ENCODE peak calls at places on chromosomes 7 and 10, in ten cellular contexts. One of them, this sample, is unnamed. For H3K27me3, the result is how much of the 10 kb centered on the place peaks cover.

GRCh38 chr7:24050991-24051529 is 232.9 kb upstream of the NPY start:
- DNase-seq in GM23338: no peak
- DNase-seq in GM23248: no peak
- DNase-seq in brain microvascular endothelial cell: no peak
- DNase-seq in colonic mucosa: no peak
- DNase-seq in IMR-90: no peak
- DNase-seq in neural progenitor cell: no peak
- DNase-seq in AG04450: no peak
- DNase-seq in cardiac muscle cell: no peak
- DNase-seq in right lobe of liver: no peak
- DNase-seq in this sample: no peak

GRCh38 chr10:2341298-2341697 is 604.0 kb upstream of the ADARB2 start:
- DNase-seq in GM23338: no peak
- DNase-seq in GM23248: no peak
- DNase-seq in brain microvascular endothelial cell: no peak
- DNase-seq in colonic mucosa: no peak
- DNase-seq in IMR-90: no peak
- DNase-seq in neural progenitor cell: peak
- DNase-seq in AG04450: no peak
- DNase-seq in cardiac muscle cell: no peak
- DNase-seq in right lobe of liver: no peak
- DNase-seq in this sample: no peak

GRCh38 chr10:43125881-43126731 is 12.1 kb upstream of the CSGALNACT2 start:
- DNase-seq in GM23338: no peak
- DNase-seq in GM23248: no peak
- DNase-seq in brain microvascular endothelial cell: no peak
- DNase-seq in colonic mucosa: peak
- DNase-seq in IMR-90: no peak
- DNase-seq in neural progenitor cell: no peak
- DNase-seq in AG04450: no peak
- DNase-seq in cardiac muscle cell: no peak
- DNase-seq in right lobe of liver: no peak
- DNase-seq in this sample: no peak

GRCh38 chr7:18036783-18037182 is 9.1 kb upstream of the PRPS1L1 start:
- DNase-seq in GM23338: no peak
- DNase-seq in GM23248: no peak
- DNase-seq in brain microvascular endothelial cell: no peak
- DNase-seq in colonic mucosa: no peak
- DNase-seq in IMR-90: no peak
- DNase-seq in neural progenitor cell: no peak
- DNase-seq in AG04450: no peak
- DNase-seq in cardiac muscle cell: no peak
- DNase-seq in right lobe of liver: no peak
- DNase-seq in this sample: no peak

GRCh38 chr7:12291870-12292269 is 80.8 kb downstream of the TMEM106B start:
- DNase-seq in GM23338: no peak
- DNase-seq in GM23248: peak
- DNase-seq in brain microvascular endothelial cell: no peak
- DNase-seq in colonic mucosa: no peak
- DNase-seq in IMR-90: peak
- DNase-seq in neural progenitor cell: no peak
- DNase-seq in AG04450: no peak
- DNase-seq in cardiac muscle cell: no peak
- DNase-seq in right lobe of liver: no peak
- DNase-seq in this sample: no peak

GRCh38 chr10:67036808-67037207 is 111.0 kb downstream of the LRRTM3 start:
- DNase-seq in GM23338: no peak
- DNase-seq in GM23248: no peak
- DNase-seq in brain microvascular endothelial cell: no peak
- DNase-seq in colonic mucosa: no peak
- DNase-seq in IMR-90: no peak
- DNase-seq in neural progenitor cell: no peak
- DNase-seq in AG04450: no peak
- DNase-seq in cardiac muscle cell: no peak
- DNase-seq in right lobe of liver: no peak
- DNase-seq in this sample: no peak

GRCh38 chr7:93515144-93515543 is 59.4 kb downstream of the CALCR start:
- DNase-seq in GM23338: no peak
- DNase-seq in GM23248: peak
- DNase-seq in brain microvascular endothelial cell: peak
- DNase-seq in colonic mucosa: no peak
- DNase-seq in IMR-90: no peak
- DNase-seq in neural progenitor cell: no peak
- DNase-seq in AG04450: no peak
- DNase-seq in cardiac muscle cell: peak
- DNase-seq in right lobe of liver: no peak
- DNase-seq in this sample: no peak

GRCh38 chr7:44262031-44262430 is 61.3 kb downstream of the YKT6 start:
- DNase-seq in GM23338: no peak
- DNase-seq in GM23248: no peak
- DNase-seq in brain microvascular endothelial cell: no peak
- DNase-seq in colonic mucosa: no peak
- DNase-seq in IMR-90: no peak
- DNase-seq in neural progenitor cell: no peak
- DNase-seq in AG04450: no peak
- DNase-seq in cardiac muscle cell: no peak
- DNase-seq in right lobe of liver: no peak
- DNase-seq in this sample: no peak

GRCh38 chr7:36686499-36686898 is 37.8 kb downstream of the AOAH start:
- DNase-seq in GM23338: no peak
- DNase-seq in GM23248: no peak
- DNase-seq in brain microvascular endothelial cell: peak
- DNase-seq in colonic mucosa: no peak
- DNase-seq in IMR-90: peak
- DNase-seq in neural progenitor cell: no peak
- DNase-seq in AG04450: no peak
- DNase-seq in cardiac muscle cell: peak
- DNase-seq in right lobe of liver: no peak
- DNase-seq in this sample: no peak

GRCh38 chr7:96179863-96180262 is 142.0 kb downstream of the SLC25A13 start:
- DNase-seq in GM23338: no peak
- DNase-seq in GM23248: no peak
- DNase-seq in brain microvascular endothelial cell: no peak
- DNase-seq in colonic mucosa: no peak
- DNase-seq in IMR-90: peak
- DNase-seq in neural progenitor cell: no peak
- DNase-seq in AG04450: no peak
- DNase-seq in cardiac muscle cell: peak
- DNase-seq in right lobe of liver: no peak
- DNase-seq in this sample: no peak

GRCh38 chr10:123582084-123582989 is 83.8 kb upstream of the GPR26 start:
- DNase-seq in GM23338: peak
- DNase-seq in GM23248: peak
- DNase-seq in brain microvascular endothelial cell: peak
- DNase-seq in colonic mucosa: peak
- DNase-seq in IMR-90: peak
- DNase-seq in neural progenitor cell: peak
- DNase-seq in AG04450: no peak
- DNase-seq in cardiac muscle cell: peak
- DNase-seq in right lobe of liver: peak
- DNase-seq in this sample: peak

GRCh38 chr10:13978844-13979227 is 351.9 kb downstream of the FRMD4A start:
- DNase-seq in GM23338: no peak
- DNase-seq in GM23248: no peak
- DNase-seq in brain microvascular endothelial cell: no peak
- DNase-seq in colonic mucosa: no peak
- DNase-seq in IMR-90: no peak
- DNase-seq in neural progenitor cell: no peak
- DNase-seq in AG04450: no peak
- DNase-seq in cardiac muscle cell: no peak
- DNase-seq in right lobe of liver: no peak
- DNase-seq in this sample: no peak

GRCh38 chr10:13977861-13978843 is 352.6 kb downstream of the FRMD4A start:
- DNase-seq in GM23338: no peak
- DNase-seq in GM23248: peak
- DNase-seq in brain microvascular endothelial cell: peak
- DNase-seq in colonic mucosa: no peak
- DNase-seq in IMR-90: peak
- DNase-seq in neural progenitor cell: no peak
- DNase-seq in AG04450: peak
- DNase-seq in cardiac muscle cell: peak
- DNase-seq in right lobe of liver: no peak
- DNase-seq in this sample: no peak

GRCh38 chr10:13984647-13985155 is 346.0 kb downstream of the FRMD4A start:
- DNase-seq in GM23338: no peak
- DNase-seq in GM23248: peak
- DNase-seq in brain microvascular endothelial cell: peak
- DNase-seq in colonic mucosa: no peak
- DNase-seq in IMR-90: peak
- DNase-seq in neural progenitor cell: no peak
- DNase-seq in AG04450: peak
- DNase-seq in cardiac muscle cell: peak
- DNase-seq in right lobe of liver: no peak
- DNase-seq in this sample: no peak

GRCh38 chr10:13987472-13987871 is 343.3 kb downstream of the FRMD4A start:
- DNase-seq in GM23338: no peak
- DNase-seq in GM23248: peak
- DNase-seq in brain microvascular endothelial cell: peak
- DNase-seq in colonic mucosa: no peak
- DNase-seq in IMR-90: peak
- DNase-seq in neural progenitor cell: no peak
- DNase-seq in AG04450: no peak
- DNase-seq in cardiac muscle cell: peak
- DNase-seq in right lobe of liver: no peak
- DNase-seq in this sample: no peak

DNA sequence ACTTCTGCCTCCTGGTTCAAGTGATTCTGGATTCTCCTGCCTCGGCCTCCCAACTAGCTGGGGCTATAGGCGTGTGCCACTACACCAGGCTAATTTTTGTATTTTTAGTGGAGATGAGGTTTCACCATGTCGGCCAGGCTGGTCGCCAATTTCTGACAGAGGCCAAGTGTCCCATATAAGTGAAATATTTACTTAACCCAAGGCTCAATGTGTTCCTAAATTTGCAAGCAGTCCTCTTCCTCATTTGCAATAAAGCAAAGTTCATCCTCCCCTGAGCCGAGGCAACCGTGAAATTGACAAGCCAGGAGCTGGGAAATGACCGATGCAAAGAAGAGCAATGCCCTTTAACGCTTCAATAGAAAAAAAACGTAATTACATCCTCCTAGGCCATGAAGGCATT is 347.7 kb downstream of the FRMD4A start:
- DNase-seq in GM23338: no peak
- DNase-seq in GM23248: no peak
- DNase-seq in brain microvascular endothelial cell: no peak
- DNase-seq in colonic mucosa: no peak
- DNase-seq in IMR-90: no peak
- DNase-seq in neural progenitor cell: no peak
- DNase-seq in AG04450: no peak
- DNase-seq in cardiac muscle cell: no peak
- DNase-seq in right lobe of liver: peak
- DNase-seq in this sample: no peak
- H3K27ac ChIP-seq in GM23338: no peak
- H3K27ac ChIP-seq in GM23248: no peak
- H3K27ac ChIP-seq in brain microvascular endothelial cell: no peak
- H3K27ac ChIP-seq in colonic mucosa: no peak
- H3K27ac ChIP-seq in IMR-90: no peak
- H3K27ac ChIP-seq in neural progenitor cell: no peak
- H3K27ac ChIP-seq in AG04450: no peak
- H3K27ac ChIP-seq in cardiac muscle cell: no peak
- H3K27ac ChIP-seq in right lobe of liver: peak
- H3K27ac ChIP-seq in this sample: no peak

GRCh38 chr10:44962870-44963738 is 3.5 kb downstream of the RASSF4 start:
- DNase-seq in GM23338: peak
- DNase-seq in GM23248: no peak
- DNase-seq in brain microvascular endothelial cell: no peak
- DNase-seq in colonic mucosa: no peak
- DNase-seq in IMR-90: no peak
- DNase-seq in neural progenitor cell: peak
- DNase-seq in AG04450: no peak
- DNase-seq in cardiac muscle cell: no peak
- DNase-seq in right lobe of liver: no peak
- DNase-seq in this sample: no peak
- H3K4me3 ChIP-seq in GM23338: no peak
- H3K4me3 ChIP-seq in GM23248: no peak
- H3K4me3 ChIP-seq in brain microvascular endothelial cell: no peak
- H3K4me3 ChIP-seq in colonic mucosa: no peak
- H3K4me3 ChIP-seq in IMR-90: no peak
- H3K4me3 ChIP-seq in neural progenitor cell: peak
- H3K4me3 ChIP-seq in AG04450: no peak
- H3K4me3 ChIP-seq in cardiac muscle cell: no peak
- H3K4me3 ChIP-seq in right lobe of liver: no peak
- H3K4me3 ChIP-seq in this sample: no peak

DNA sequence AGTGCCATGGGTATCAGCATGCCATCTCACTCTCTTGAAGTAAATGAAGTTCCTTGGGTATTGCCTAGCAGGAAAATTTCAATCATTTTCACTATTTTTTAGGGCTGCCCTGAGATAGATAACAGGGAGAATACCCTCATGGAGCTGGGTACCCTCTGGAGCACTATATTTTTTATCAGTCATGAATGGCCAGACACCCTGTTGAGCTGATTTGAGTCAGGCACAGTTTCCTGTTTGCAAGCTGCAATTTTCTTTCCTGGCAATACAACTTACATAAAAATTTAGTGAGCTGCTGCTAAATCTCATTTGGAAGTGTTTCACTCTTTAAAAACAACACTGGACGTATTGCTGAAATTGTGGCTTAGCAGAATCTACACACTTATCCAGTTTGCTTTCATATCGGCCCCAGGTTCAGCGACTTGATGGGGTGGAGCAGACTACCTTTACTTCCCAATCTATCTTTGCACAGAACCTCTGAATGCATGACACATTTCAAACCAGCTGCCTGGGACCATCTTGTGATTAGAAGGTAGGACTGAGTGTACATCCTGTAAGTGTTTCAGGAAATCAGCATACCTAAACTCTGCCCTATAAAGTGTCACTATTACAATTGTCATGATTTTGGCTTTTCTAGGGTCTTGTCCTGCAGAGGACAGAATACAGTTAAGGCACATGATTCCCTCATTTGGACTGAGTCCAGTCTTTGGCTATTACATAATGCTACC is 125.7 kb upstream of the FAM3C start:
- DNase-seq in GM23338: no peak
- DNase-seq in GM23248: no peak
- DNase-seq in brain microvascular endothelial cell: no peak
- DNase-seq in colonic mucosa: no peak
- DNase-seq in IMR-90: no peak
- DNase-seq in neural progenitor cell: no peak
- DNase-seq in AG04450: no peak
- DNase-seq in cardiac muscle cell: no peak
- DNase-seq in right lobe of liver: no peak
- DNase-seq in this sample: no peak
- H3K27me3 ChIP-seq in GM23338: under half
- H3K27me3 ChIP-seq in GM23248: under half
- H3K27me3 ChIP-seq in brain microvascular endothelial cell: under half
- H3K27me3 ChIP-seq in colonic mucosa: under half
- H3K27me3 ChIP-seq in IMR-90: under half
- H3K27me3 ChIP-seq in neural progenitor cell: under half
- H3K27me3 ChIP-seq in AG04450: under half
- H3K27me3 ChIP-seq in cardiac muscle cell: under half
- H3K27me3 ChIP-seq in right lobe of liver: under half
- H3K27me3 ChIP-seq in this sample: under half

DNA sequence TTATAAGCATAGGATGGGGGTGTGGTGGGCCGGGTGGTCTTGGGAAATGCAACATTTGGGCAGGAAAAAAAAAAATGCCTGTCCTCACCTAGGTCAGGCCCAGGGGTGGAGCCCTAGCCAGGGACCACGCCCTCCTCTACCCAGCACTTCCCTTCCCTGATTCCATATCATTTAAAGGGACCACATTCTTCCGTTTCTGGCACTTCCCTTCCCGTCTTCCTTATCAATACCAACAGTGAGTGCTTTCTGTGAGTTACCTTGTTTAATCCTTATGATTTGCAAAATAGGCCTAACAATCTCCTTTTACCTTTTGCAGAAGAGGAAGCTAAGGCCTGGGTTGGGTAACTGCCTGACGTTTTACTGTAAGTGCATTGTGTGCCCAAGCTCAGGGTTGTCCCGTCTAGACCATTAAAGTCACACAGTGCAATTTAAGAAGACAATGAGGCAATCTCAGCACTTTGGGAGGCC is 16.7 kb upstream of the C10orf95 start:
- DNase-seq in GM23338: no peak
- DNase-seq in GM23248: no peak
- DNase-seq in brain microvascular endothelial cell: no peak
- DNase-seq in colonic mucosa: peak
- DNase-seq in IMR-90: no peak
- DNase-seq in neural progenitor cell: no peak
- DNase-seq in AG04450: no peak
- DNase-seq in cardiac muscle cell: no peak
- DNase-seq in right lobe of liver: no peak
- DNase-seq in this sample: no peak
- H3K27ac ChIP-seq in GM23338: no peak
- H3K27ac ChIP-seq in GM23248: no peak
- H3K27ac ChIP-seq in brain microvascular endothelial cell: no peak
- H3K27ac ChIP-seq in colonic mucosa: peak
- H3K27ac ChIP-seq in IMR-90: no peak
- H3K27ac ChIP-seq in neural progenitor cell: no peak
- H3K27ac ChIP-seq in AG04450: no peak
- H3K27ac ChIP-seq in cardiac muscle cell: no peak
- H3K27ac ChIP-seq in right lobe of liver: no peak
- H3K27ac ChIP-seq in this sample: no peak